ENCODE peak calls at places on chromosomes 16 and 17, in seven cellular contexts. P is fibroblast of the aortic adventitia, U is mucosa of descending colon, F is epithelial cell of esophagus, J is K562, X is IMR-90, N is psoas muscle. V is an unnamed sample.

GRCh38 chr17:78706271-78706915 is 75.7 kb downstream of the CYTH1 start:
- DNase-seq in U (no peak), F (peak), J (no peak), X (peak), P (no peak), N (no peak), V (no peak)

GRCh38 chr16:9297437-9298113 is 206.1 kb downstream of the HAPSTR1 start:
- DNase-seq in N (no peak), J (peak), P (peak), U (no peak), F (no peak), X (no peak), V (no peak)

GRCh38 chr17:18115517-18115916 is 7.0 kb downstream of the MYO15A start:
- DNase-seq in X (no peak), P (no peak), N (no peak), F (no peak), U (no peak), J (no peak), V (no peak)

GRCh38 chr16:1002399-1003161 is 21.0 kb downstream of the SOX8 start:
- DNase-seq in X (peak), N (no peak), J (peak), P (peak), F (peak), U (no peak), V (no peak)

GRCh38 chr17:52681486-52681885 is 523.0 kb upstream of the CA10 start:
- DNase-seq in N (no peak), F (no peak), U (no peak), P (no peak), X (no peak), J (no peak), V (no peak)

GRCh38 chr16:55437627-55438026 is 41.4 kb upstream of the MMP2 start:
- DNase-seq in F (peak), U (no peak), X (peak), P (peak), N (no peak), J (no peak), V (no peak)

GRCh38 chr16:69465083-69465721 is 40.8 kb downstream of the CYB5B start:
- DNase-seq in P (peak), F (no peak), N (no peak), X (peak), U (no peak), J (no peak), V (no peak)

GRCh38 chr17:46783031-46783593 is 35.4 kb downstream of the WNT3 start:
- DNase-seq in U (no peak), N (no peak), J (no peak), P (no peak), F (peak), X (no peak), V (no peak)

GRCh38 chr17:9239821-9240658 is 218.7 kb downstream of the NTN1 start:
- DNase-seq in F (peak), X (peak), P (peak), U (peak), N (peak), J (peak), V (no peak)

GRCh38 chr17:13561606-13562270 is 40.0 kb downstream of the HS3ST3A1 start:
- DNase-seq in J (no peak), U (no peak), N (no peak), P (peak), X (no peak), F (no peak), V (no peak)

GRCh38 chr17:4584835-4585187 is 482 bp downstream of the SMTNL2 start:
- DNase-seq in P (no peak), N (peak), F (no peak), X (no peak), U (no peak), J (no peak), V (no peak)

GRCh38 chr16:83045790-83046189 is 419.0 kb downstream of the CDH13 start:
- DNase-seq in X (no peak), U (no peak), F (no peak), N (no peak), J (no peak), P (no peak), V (no peak)

GRCh38 chr16:90077757-90078593 is 844 bp upstream of the PRDM7 start:
- DNase-seq in J (peak), N (no peak), U (peak), X (peak), F (peak), P (peak), V (peak)

GRCh38 chr16:30858829-30859423 is 35.0 kb downstream of the BCL7C start:
- DNase-seq in P (peak), F (no peak), N (no peak), X (no peak), U (no peak), J (no peak), V (no peak)

GRCh38 chr17:20775331-20775730 is 195.8 kb downstream of the CDRT15L2 start:
- DNase-seq in X (no peak), J (no peak), N (no peak), F (no peak), U (no peak), P (no peak), V (no peak)

GRCh38 chr16:67236551-67237395 is 9.8 kb downstream of the TMEM208 start:
- DNase-seq in X (peak), F (peak), U (peak), J (peak), P (peak), N (peak), V (peak)

GRCh38 chr16:79270011-79270410 is 330.5 kb downstream of the MAF start:
- DNase-seq in X (no peak), U (no peak), F (no peak), N (no peak), J (no peak), P (no peak), V (no peak)

GRCh38 chr17:47994714-47995113 is 23.8 kb downstream of the CDK5RAP3 start:
- DNase-seq in N (no peak), U (no peak), F (no peak), P (no peak), X (no peak), J (no peak), V (no peak)

GRCh38 chr17:28926366-28926765 is 23.5 kb upstream of the DHRS13 start:
- DNase-seq in P (no peak), X (no peak), F (peak), N (no peak), J (no peak), U (no peak), V (no peak)

GRCh38 chr17:48492401-48493298 is 38.2 kb downstream of the HOXB1 start:
- DNase-seq in U (peak), X (peak), F (peak), J (peak), N (peak), P (peak), V (no peak)

GRCh38 chr16:48537909-48538745 is 71.9 kb downstream of the N4BP1 start:
- DNase-seq in U (no peak), N (peak), X (no peak), J (no peak), F (peak), P (peak), V (no peak)

GRCh38 chr17:20009052-20009301 is 182 bp upstream of the SPECC1 start:
- DNase-seq in U (no peak), J (no peak), P (peak), X (no peak), N (no peak), F (no peak), V (no peak)

GRCh38 chr16:70577256-70577698 is 53.7 kb downstream of the SF3B3 start:
- DNase-seq in X (peak), U (no peak), N (no peak), F (peak), P (peak), J (no peak), V (no peak)

GRCh38 chr16:51408357-51408756 is 257.3 kb upstream of the SALL1 start:
- DNase-seq in U (no peak), N (no peak), P (peak), X (peak), J (no peak), F (peak), V (no peak)

GRCh38 chr16:13351651-13352217 is 450.3 kb downstream of the SHISA9 start:
- DNase-seq in X (no peak), N (no peak), F (no peak), U (no peak), J (no peak), P (no peak), V (no peak)

GRCh38 chr17:71224824-71225575 is 895.8 kb upstream of the SOX9 start:
- DNase-seq in F (no peak), P (no peak), X (no peak), U (no peak), N (no peak), J (no peak), V (no peak)

GRCh38 chr17:62065611-62066468 is 762 bp upstream of the MED13 start:
- DNase-seq in N (peak), X (peak), P (peak), U (peak), J (peak), F (peak), V (peak)

GRCh38 chr16:49023095-49023494 is 258.5 kb downstream of the CBLN1 start:
- DNase-seq in N (no peak), F (peak), U (no peak), X (peak), P (peak), J (no peak), V (no peak)

GRCh38 chr16:11053916-11054460 is 109.6 kb downstream of the CLEC16A start:
- DNase-seq in U (no peak), X (no peak), F (no peak), N (no peak), P (no peak), J (no peak), V (no peak)

GRCh38 chr17:68771867-68772515 is 170.8 kb upstream of the FAM20A start:
- DNase-seq in J (peak), P (peak), F (peak), U (no peak), N (no peak), X (peak), V (peak)

GRCh38 chr16:3485821-3486505 is 9.3 kb downstream of the C16orf90 start:
- DNase-seq in U (peak), P (no peak), J (no peak), N (no peak), F (no peak), X (no peak), V (no peak)

GRCh38 chr16:56814537-56815432 is 50.2 kb upstream of the SLC12A3 start:
- DNase-seq in X (no peak), U (no peak), F (peak), P (no peak), J (no peak), N (no peak), V (no peak)

GRCh38 chr16:4500283-4500682 is 24.1 kb downstream of the HMOX2 start:
- DNase-seq in P (peak), X (peak), F (peak), U (no peak), J (no peak), N (no peak), V (no peak)

GRCh38 chr16:66824006-66824405 is 6.8 kb downstream of the NAE1 start:
- DNase-seq in U (no peak), F (peak), P (no peak), J (no peak), X (peak), N (no peak), V (no peak)

GRCh38 chr16:56202036-56202435 is 10.7 kb downstream of the GNAO1 start:
- DNase-seq in N (no peak), U (no peak), F (no peak), J (no peak), X (no peak), P (no peak), V (peak)

DNA sequence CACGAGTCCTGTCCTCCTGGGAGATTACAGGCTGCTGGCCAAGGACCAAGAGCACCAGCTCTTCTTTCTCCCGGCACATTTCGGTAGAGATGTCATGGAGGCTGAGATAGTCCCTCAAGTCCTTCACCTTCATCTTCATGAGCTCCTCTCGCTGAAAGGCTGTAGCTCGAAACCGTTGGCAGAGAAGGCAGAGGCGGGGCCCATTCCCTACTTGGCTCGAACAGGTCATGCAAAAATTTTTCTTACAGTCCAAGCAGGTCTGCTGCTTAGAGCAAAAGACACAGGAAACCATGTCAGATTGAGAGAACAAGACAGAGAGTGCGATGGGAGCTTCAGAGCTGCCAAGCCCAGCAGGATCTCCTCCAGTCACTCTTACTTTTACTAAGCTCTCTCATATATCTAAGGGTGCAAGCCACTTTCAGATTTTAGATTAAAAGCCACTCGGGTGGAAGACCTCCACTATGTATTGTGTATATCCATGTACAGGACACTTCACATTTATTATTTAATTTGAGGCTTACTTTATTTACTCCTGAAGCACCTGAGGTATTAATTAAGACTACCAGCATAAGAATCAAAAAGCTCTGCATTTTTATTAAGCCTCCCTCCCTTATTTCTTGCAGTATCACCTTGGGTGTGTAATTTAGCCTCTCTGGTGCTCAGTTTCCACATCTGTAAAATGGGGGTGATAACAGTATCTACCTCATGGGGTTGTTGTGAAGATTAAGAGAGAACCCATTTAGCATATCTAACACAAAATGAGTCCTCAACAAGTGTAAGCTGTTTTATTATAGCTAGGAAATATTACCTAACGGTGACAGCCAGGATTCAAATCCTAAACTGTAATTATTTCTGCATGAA is 41.4 kb downstream of the LIG3 start:
- DNase-seq in X (no peak), J (no peak), P (peak), U (no peak), F (no peak), N (no peak), V (no peak)
- H3K4me3 ChIP-seq in X (no peak), J (no peak), P (no peak), U (no peak), F (no peak), N (no peak), V (no peak)

GRCh38 chr16:84729716-84730320 is 30.0 kb downstream of the USP10 start:
- DNase-seq in J (no peak), N (no peak), U (no peak), X (peak), P (peak), F (no peak), V (no peak)
- H3K4me3 ChIP-seq in J (peak), N (peak), U (no peak), X (peak), P (peak), F (no peak), V (no peak)

GRCh38 chr17:40316571-40317344 is 7.8 kb downstream of the RARA start:
- DNase-seq in N (peak), F (peak), U (peak), X (peak), J (no peak), P (peak), V (no peak)
- H3K4me3 ChIP-seq in N (peak), F (peak), U (no peak), X (no peak), J (no peak), P (peak), V (no peak)

GRCh38 chr17:40559016-40559853 is 6.0 kb downstream of the CCR7 start:
- DNase-seq in N (peak), U (no peak), X (no peak), P (no peak), F (no peak), J (no peak), V (no peak)

GRCh38 chr17:40559954-40560591 is 5.2 kb downstream of the CCR7 start:
- DNase-seq in N (peak), X (peak), F (peak), U (peak), J (peak), P (peak), V (peak)

GRCh38 chr17:40561294-40561870 is 3.9 kb downstream of the CCR7 start:
- DNase-seq in F (no peak), P (no peak), N (no peak), U (no peak), J (no peak), X (no peak), V (no peak)

GRCh38 chr17:40561871-40562611 is 3.2 kb downstream of the CCR7 start:
- DNase-seq in P (no peak), U (no peak), N (peak), X (no peak), F (no peak), J (no peak), V (peak)

GRCh38 chr17:40560592-40561293 is 4.5 kb downstream of the CCR7 start:
- DNase-seq in P (no peak), F (peak), J (peak), X (peak), N (peak), U (no peak), V (peak)
- H3K4me3 ChIP-seq in P (peak), F (no peak), J (peak), X (no peak), N (no peak), U (no peak), V (peak)

GRCh38 chr17:57984936-57985674 is 2.9 kb downstream of the VEZF1 start:
- DNase-seq in F (no peak), J (no peak), U (no peak), X (no peak), N (no peak), P (no peak), V (no peak)
- H3K4me3 ChIP-seq in F (no peak), J (no peak), U (no peak), X (peak), N (peak), P (peak), V (no peak)

V was measured in Jurkat, Clone E6-1.